ENCODE peak calls at places on chromosomes 11 and 22, in six cellular contexts. N is D721Med, I is GM12865, E is keratinocyte, O is foreskin fibroblast, F is cardiac muscle cell. C is an unnamed sample.
A peak's percentile ranks its signal among the peaks of the same experiment; 100 is the strongest.

GRCh38 chr22:31106001-31106571 is 1.3 kb downstream of the SELENOM start:
- DNase-seq in O (no peak), E (no peak), I (no peak), N (no peak), F (no peak), C (no peak)

GRCh38 chr11:71301046-71301857 is 48.9 kb upstream of the SHANK2 start:
- DNase-seq in E (no peak), F (no peak), I (no peak), O (no peak), N (no peak), C (no peak)

GRCh38 chr11:82046778-82047177 is 686.9 kb downstream of the FAM181B start:
- DNase-seq in E (no peak), N (no peak), O (no peak), I (no peak), F (no peak), C (no peak)

GRCh38 chr11:62665630-62666258 is 632 bp downstream of the CSKMT start:
- DNase-seq in N (no peak), I (peak; percentile 74), F (peak; percentile 78), O (peak; percentile 42), E (no peak), C (peak; percentile 34)

GRCh38 chr11:109362059-109362458 is 59.9 kb upstream of the C11orf87 start:
- DNase-seq in F (no peak), I (no peak), O (peak; percentile 20), N (no peak), E (no peak), C (peak; percentile 22)

GRCh38 chr11:3022300-3022967 is 30.3 kb upstream of the NAP1L4 start:
- DNase-seq in N (no peak), O (peak; percentile 79), I (peak; percentile 60), F (no peak), E (no peak), C (peak; percentile 90)

GRCh38 chr22:19522190-19522880 is 1.9 kb downstream of the CLDN5 start:
- DNase-seq in N (no peak), F (no peak), I (no peak), O (no peak), E (no peak), C (no peak)

GRCh38 chr22:45475063-45475747 is 27.5 kb upstream of the FBLN1 start:
- DNase-seq in E (no peak), N (no peak), I (no peak), F (no peak), O (no peak), C (no peak)

GRCh38 chr11:57340228-57340627 is 2.1 kb downstream of the P2RX3 start:
- DNase-seq in O (no peak), F (peak; percentile 72), E (no peak), N (no peak), I (no peak), C (peak; percentile 38)

GRCh38 chr11:64774144-64774543 is 4.2 kb downstream of the SF1 start:
- DNase-seq in F (no peak), N (no peak), E (no peak), O (no peak), I (no peak), C (no peak)

GRCh38 chr11:8006349-8006977 is 19.3 kb downstream of the EIF3F start:
- DNase-seq in F (peak; percentile 85), O (peak; percentile 63), I (peak; percentile 55), E (no peak), N (peak; percentile 53), C (peak; percentile 73)

GRCh38 chr22:27170491-27170890 is 513.1 kb downstream of the MIAT start:
- DNase-seq in I (no peak), O (peak; percentile 55), N (no peak), F (no peak), E (no peak), C (peak; percentile 8)

GRCh38 chr11:2807276-2807681 is 78.3 kb downstream of the CDKN1C start:
- DNase-seq in N (no peak), F (no peak), E (no peak), I (no peak), O (no peak), C (no peak)

GRCh38 chr11:16408619-16409018 is 52.3 kb upstream of the SOX6 start:
- DNase-seq in F (no peak), I (no peak), N (no peak), E (no peak), O (no peak), C (no peak)

GRCh38 chr11:97729546-97730272 is 1291.0 kb upstream of the CNTN5 start:
- DNase-seq in N (no peak), I (no peak), O (no peak), F (no peak), E (no peak), C (no peak)

GRCh38 chr11:68690671-68691401 is 6.5 kb downstream of the GAL start:
- DNase-seq in O (no peak), I (no peak), N (no peak), F (no peak), E (no peak), C (no peak)

GRCh38 chr11:70200212-70200844 is 2.8 kb upstream of the FADD start:
- DNase-seq in O (no peak), I (no peak), E (peak; percentile 32), N (no peak), F (no peak), C (no peak)

GRCh38 chr11:12921580-12922157 is 87.4 kb upstream of the RASSF10 start:
- DNase-seq in F (no peak), N (no peak), O (no peak), I (no peak), E (no peak), C (no peak)

GRCh38 chr11:132898676-132899075 is 633.6 kb downstream of the OPCML start:
- DNase-seq in E (no peak), F (no peak), N (no peak), O (no peak), I (no peak), C (no peak)
- TF ChIP-seq CTCF in E (no peak), F (no peak), N (no peak), O (no peak), I (no peak), C (no peak)

GRCh38 chr11:128323381-128323780 is 264.0 kb downstream of the ETS1 start:
- DNase-seq in I (peak; percentile 63), E (no peak), O (peak; percentile 29), F (peak; percentile 59), N (no peak), C (peak; percentile 33)
- TF ChIP-seq CTCF in I (peak; percentile 43), E (peak; percentile 13), O (peak; percentile 45), F (peak; percentile 45), N (no peak), C (no peak)

GRCh38 chr11:86676533-86677154 is 4.2 kb upstream of the ME3 start:
- DNase-seq in N (no peak), F (peak; percentile 15), E (no peak), I (peak; percentile 23), O (no peak), C (peak; percentile 59)
- TF ChIP-seq CTCF in N (no peak), F (peak; percentile 27), E (peak; percentile 34), I (peak; percentile 44), O (peak; percentile 15), C (peak; percentile 39)

DNA sequence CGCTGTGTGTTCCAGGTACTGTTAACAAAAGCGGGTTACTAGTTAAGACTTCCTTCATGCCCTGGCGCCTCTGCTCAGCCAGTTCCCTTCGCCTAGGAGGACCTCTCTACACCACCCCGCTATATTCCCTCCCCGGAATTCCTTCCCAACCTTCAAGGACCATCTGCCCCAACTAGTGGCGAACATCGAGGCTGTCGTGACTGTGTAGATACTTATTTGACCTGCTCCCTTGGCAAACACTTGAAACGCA is 450 bp upstream of the BCL2L13 start:
- DNase-seq in F (no peak), E (no peak), N (peak; percentile 35), O (no peak), I (no peak), C (peak; percentile 61)
- TF ChIP-seq CTCF in F (peak; percentile 11), E (peak; percentile 33), N (no peak), O (no peak), I (no peak), C (no peak)

GRCh38 chr11:60482361-60482760 is 10.2 kb upstream of the MS4A12 start:
- DNase-seq in E (no peak), N (no peak), O (no peak), F (no peak), I (peak; percentile 65), C (no peak)

DNA sequence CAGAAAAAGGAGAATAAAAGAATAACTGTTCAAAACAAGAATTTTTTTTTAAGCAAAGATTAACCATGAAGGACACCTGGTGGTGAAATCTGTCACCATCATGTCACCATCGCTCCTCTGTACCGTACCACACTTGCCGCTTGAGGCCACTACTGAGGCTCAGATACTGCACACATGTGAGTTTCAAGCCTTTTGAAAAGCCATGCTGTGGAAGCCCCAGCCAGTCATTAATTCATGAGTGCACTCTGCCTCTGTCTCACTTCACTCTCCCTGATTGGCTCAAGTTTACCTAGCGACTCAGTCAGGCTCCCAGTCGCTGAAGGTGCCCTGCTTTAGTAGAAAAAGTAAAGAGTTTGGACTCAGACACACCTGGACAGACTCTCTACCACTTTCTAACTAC is 6.6 kb upstream of the MS4A12 start:
- DNase-seq in O (no peak), E (no peak), N (no peak), I (peak; percentile 94), F (peak; percentile 7), C (no peak)
- TF ChIP-seq CTCF in O (no peak), E (no peak), N (peak; percentile 25), I (peak; percentile 93), F (no peak), C (no peak)

GRCh38 chr11:4186464-4187054 is 92.0 kb downstream of the RRM1 start:
- DNase-seq in O (no peak), E (no peak), I (no peak), F (no peak), N (no peak), C (no peak)
- TF ChIP-seq CTCF in O (no peak), E (no peak), I (no peak), F (no peak), N (no peak), C (no peak)

GRCh38 chr11:4551346-4551979 is 6.5 kb downstream of the OR52M1 start:
- DNase-seq in O (peak; percentile 1), E (no peak), I (peak; percentile 12), N (no peak), F (no peak), C (peak; percentile 38)
- TF ChIP-seq CTCF in O (no peak), E (peak; percentile 32), I (peak; percentile 34), N (peak; percentile 14), F (no peak), C (peak; percentile 32)

C was measured in epithelial cell of esophagus.